ENCODE peak calls at places on chromosomes 3 and 15, in six cellular contexts. R is coronary artery, N is neural progenitor cell, Z is Daoy, O is HCT116, L is aorta. I is an unnamed sample.

GRCh38 chr15:56804908-56805307 is 71.6 kb upstream of the ZNF280D start:
- DNase-seq in R (no peak), N (no peak), Z (no peak), O (no peak), L (no peak), I (peak)

GRCh38 chr3:44079916-44080315 is 161.8 kb upstream of the TOPAZ1 start:
- DNase-seq in R (no peak), N (no peak), Z (no peak), O (no peak), L (no peak), I (no peak)

GRCh38 chr3:13825317-13825590 is 54.6 kb downstream of the WNT7A start:
- DNase-seq in R (no peak), N (no peak), Z (no peak), O (no peak), L (no peak), I (no peak)

GRCh38 chr3:32384938-32385337 is 6.7 kb upstream of the CMTM7 start:
- DNase-seq in R (no peak), N (peak), Z (peak), O (no peak), L (no peak), I (peak)

GRCh38 chr15:64522226-64522823 is 61.9 kb downstream of the ZNF609 start:
- DNase-seq in R (no peak), N (no peak), Z (no peak), O (no peak), L (no peak), I (no peak)

GRCh38 chr3:186790261-186790981 is 7.0 kb downstream of the EIF4A2 start:
- DNase-seq in R (no peak), N (no peak), Z (peak), O (no peak), L (no peak), I (peak)

GRCh38 chr3:13237776-13238490 is 164.7 kb upstream of the IQSEC1 start:
- DNase-seq in R (no peak), N (no peak), Z (no peak), O (no peak), L (no peak), I (no peak)

GRCh38 chr3:18153571-18154173 is 271.5 kb downstream of the SATB1 start:
- DNase-seq in R (no peak), N (peak), Z (peak), O (peak), L (no peak), I (peak)

GRCh38 chr3:194135806-194136518 is at the start of gene HES1:
- DNase-seq in R (peak), N (peak), Z (peak), O (peak), L (peak), I (peak)

GRCh38 chr15:63915888-63916731 is 82.4 kb upstream of the HERC1 start:
- DNase-seq in R (no peak), N (peak), Z (peak), O (no peak), L (peak), I (peak)

GRCh38 chr15:25173241-25174028 is 218.6 kb downstream of the SNRPN start:
- DNase-seq in R (no peak), N (no peak), Z (no peak), O (no peak), L (peak), I (no peak)

GRCh38 chr3:46057716-46058115 is 30.4 kb upstream of the XCR1 start:
- DNase-seq in R (no peak), N (no peak), Z (no peak), O (no peak), L (no peak), I (no peak)

GRCh38 chr3:177944228-177944661 is 592.0 kb upstream of the KCNMB2 start:
- DNase-seq in R (no peak), N (no peak), Z (no peak), O (no peak), L (no peak), I (no peak)

GRCh38 chr3:47010050-47010712 is 30.7 kb downstream of the NBEAL2 start:
- DNase-seq in R (peak), N (no peak), Z (no peak), O (no peak), L (no peak), I (no peak)

GRCh38 chr3:78659386-78659987 is 1108.3 kb downstream of the ROBO1 start:
- DNase-seq in R (no peak), N (peak), Z (peak), O (peak), L (no peak), I (peak)

GRCh38 chr15:85142324-85142723 is 160.7 kb downstream of the PDE8A start:
- DNase-seq in R (no peak), N (no peak), Z (peak), O (peak), L (no peak), I (peak)

GRCh38 chr3:42224658-42225421 is 41.1 kb downstream of the CCK start:
- DNase-seq in R (no peak), N (no peak), Z (no peak), O (no peak), L (no peak), I (peak)

GRCh38 chr3:113018461-113019181 is 27.8 kb downstream of the GTPBP8 start:
- DNase-seq in R (no peak), N (peak), Z (no peak), O (no peak), L (no peak), I (peak)

GRCh38 chr15:63198752-63199250 is 9.4 kb downstream of the RAB8B start:
- DNase-seq in R (no peak), N (no peak), Z (no peak), O (no peak), L (no peak), I (no peak)

GRCh38 chr15:64842986-64843561 is 1.4 kb downstream of the PLEKHO2 start:
- DNase-seq in R (peak), N (no peak), Z (peak), O (no peak), L (peak), I (peak)

I was measured in myocyte.